ENCODE peak calls at places on chromosomes 11 and 22, in ten cellular contexts. A, N, J, Y, P, S, I, U, L and M are unnamed samples.

GRCh38 chr11:1864831-1865665 is 12.2 kb downstream of the LSP1 start:
- DNase-seq in Y (no peak), N (peak; percentile 46), L (no peak), S (no peak), P (no peak), J (no peak), I (no peak), A (no peak), U (no peak), M (no peak)

GRCh38 chr22:49588739-49589138 is 238.9 kb downstream of the BRD1 start:
- DNase-seq in I (no peak), S (no peak), A (no peak), N (peak; percentile 41), U (no peak), Y (no peak), L (no peak), P (no peak), J (no peak), M (no peak)

GRCh38 chr11:10742460-10743208 is 8.4 kb upstream of the CTR9 start:
- DNase-seq in U (no peak), I (no peak), S (no peak), N (no peak), P (no peak), A (no peak), L (peak; percentile 65), J (no peak), Y (peak; percentile 77), M (no peak)

GRCh38 chr22:47277001-47277400 is 514.6 kb downstream of the TBC1D22A start:
- DNase-seq in Y (no peak), U (no peak), S (no peak), L (no peak), I (no peak), P (no peak), N (no peak), J (no peak), A (no peak), M (no peak)

GRCh38 chr11:2884424-2884815 is 1.2 kb downstream of the CDKN1C start:
- DNase-seq in Y (peak; percentile 27), S (no peak), P (peak; percentile 68), I (peak; percentile 53), J (no peak), A (no peak), U (no peak), L (no peak), N (peak; percentile 69), M (no peak)

GRCh38 chr22:37804886-37805857 is 2.6 kb upstream of the GCAT start:
- DNase-seq in L (peak; percentile 78), Y (peak; percentile 75), S (peak; percentile 87), J (peak; percentile 85), U (peak; percentile 74), N (peak; percentile 92), I (peak; percentile 91), P (peak; percentile 83), A (peak; percentile 84), M (peak; percentile 95)

GRCh38 chr11:17978553-17979287 is 34.1 kb downstream of the SERGEF start:
- DNase-seq in I (peak; percentile 69), L (peak; percentile 58), P (peak; percentile 68), A (peak; percentile 83), J (peak; percentile 73), S (no peak), U (no peak), Y (peak; percentile 51), N (no peak), M (no peak)

GRCh38 chr22:29093501-29093921 is 20.7 kb downstream of the KREMEN1 start:
- DNase-seq in U (no peak), Y (peak; percentile 74), S (no peak), P (no peak), I (no peak), L (peak; percentile 90), N (no peak), A (no peak), J (no peak), M (no peak)

GRCh38 chr11:9817191-9817590 is 153.3 kb downstream of the SWAP70 start:
- DNase-seq in J (no peak), S (no peak), P (no peak), N (no peak), I (no peak), L (no peak), Y (no peak), U (no peak), A (no peak), M (no peak)

GRCh38 chr11:13145461-13145860 is 132.1 kb upstream of the BMAL1 start:
- DNase-seq in J (no peak), U (no peak), I (no peak), S (no peak), N (no peak), L (no peak), P (no peak), Y (no peak), A (peak; percentile 46), M (no peak)

GRCh38 chr11:73012121-73012863 is 129.8 kb downstream of the FCHSD2 start:
- DNase-seq in P (no peak), N (no peak), U (no peak), Y (no peak), A (peak; percentile 42), S (no peak), L (peak; percentile 29), I (no peak), J (no peak), M (no peak)

GRCh38 chr11:124172076-124172475 is 11.1 kb upstream of the OR10D3 start:
- DNase-seq in L (no peak), S (no peak), P (no peak), A (no peak), U (no peak), J (no peak), Y (no peak), N (no peak), I (no peak), M (no peak)

GRCh38 chr11:67422894-67423293 is 5.4 kb upstream of the RPS6KB2 start:
- DNase-seq in P (no peak), I (no peak), L (no peak), U (no peak), Y (no peak), A (peak; percentile 38), N (no peak), S (no peak), J (no peak), M (no peak)

GRCh38 chr22:44622147-44622427 is 79.9 kb upstream of the PRR5 start:
- DNase-seq in Y (no peak), A (no peak), U (no peak), I (peak; percentile 40), J (no peak), S (no peak), N (no peak), L (no peak), P (no peak), M (no peak)

GRCh38 chr11:26608507-26609146 is 36.6 kb upstream of the MUC15 start:
- DNase-seq in Y (no peak), U (no peak), I (no peak), L (no peak), N (no peak), A (no peak), S (no peak), J (no peak), P (no peak), M (no peak)

DNA sequence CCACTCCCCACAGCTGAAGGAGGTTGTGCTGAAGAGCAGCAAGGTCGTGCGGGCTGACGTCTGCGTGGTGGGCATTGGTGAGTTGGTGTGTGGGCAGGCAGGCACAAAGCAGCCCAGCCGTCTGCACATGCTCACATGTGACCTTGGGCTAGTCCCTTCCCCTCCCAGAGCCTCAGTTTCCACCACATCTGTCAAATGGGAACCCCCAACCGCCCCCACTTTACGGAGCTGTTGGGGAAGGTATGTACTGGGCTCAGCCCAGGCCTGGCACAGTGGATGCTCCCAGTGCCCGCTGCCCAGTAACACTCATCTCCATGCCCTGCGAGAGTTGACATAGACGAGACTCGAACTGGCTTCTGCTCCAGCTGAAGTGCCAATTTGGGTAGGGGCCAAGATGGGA is 5.1 kb upstream of the LZTR1 start:
- DNase-seq in N (no peak), J (no peak), I (no peak), Y (no peak), S (no peak), A (no peak), L (no peak), P (no peak), U (no peak), M (no peak)
- TF ChIP-seq CTCF in N (no peak), J (no peak), I (no peak), Y (no peak), S (no peak), A (no peak), L (no peak), P (no peak), U (no peak), M (no peak)

GRCh38 chr11:75142714-75143419 is 8.0 kb upstream of the SLCO2B1 start:
- DNase-seq in L (peak; percentile 93), A (peak; percentile 54), S (peak; percentile 76), J (no peak), I (peak; percentile 35), Y (peak; percentile 87), N (peak; percentile 88), U (peak; percentile 82), P (no peak), M (no peak)
- TF ChIP-seq CTCF in L (no peak), A (no peak), S (no peak), J (no peak), I (no peak), Y (peak; percentile 3), N (no peak), U (no peak), P (no peak), M (no peak)

DNA sequence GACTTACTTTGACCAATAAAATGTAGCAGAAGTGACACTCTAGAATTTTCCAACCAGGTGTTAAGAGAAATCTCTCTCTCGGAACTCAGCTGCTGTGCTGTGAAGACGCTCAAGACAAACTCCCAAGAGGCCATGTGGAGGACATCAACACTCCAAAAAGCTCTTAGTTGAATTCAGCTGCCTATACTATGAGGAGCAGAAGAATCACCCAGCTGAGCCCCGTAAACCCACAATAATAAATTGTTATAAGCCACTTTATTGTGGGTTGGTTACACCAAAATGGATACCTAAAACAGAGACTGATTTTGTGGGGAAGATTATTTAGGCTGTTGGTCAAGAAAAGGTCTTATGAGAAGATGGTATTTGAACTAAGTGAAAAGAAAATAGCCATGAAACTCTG is 44.1 kb upstream of the FSHB start:
- DNase-seq in U (no peak), J (no peak), N (no peak), L (no peak), P (no peak), Y (no peak), A (no peak), S (no peak), I (no peak), M (no peak)
- TF ChIP-seq CTCF in U (no peak), J (no peak), N (no peak), L (no peak), P (no peak), Y (no peak), A (no peak), S (no peak), I (no peak), M (no peak)

DNA sequence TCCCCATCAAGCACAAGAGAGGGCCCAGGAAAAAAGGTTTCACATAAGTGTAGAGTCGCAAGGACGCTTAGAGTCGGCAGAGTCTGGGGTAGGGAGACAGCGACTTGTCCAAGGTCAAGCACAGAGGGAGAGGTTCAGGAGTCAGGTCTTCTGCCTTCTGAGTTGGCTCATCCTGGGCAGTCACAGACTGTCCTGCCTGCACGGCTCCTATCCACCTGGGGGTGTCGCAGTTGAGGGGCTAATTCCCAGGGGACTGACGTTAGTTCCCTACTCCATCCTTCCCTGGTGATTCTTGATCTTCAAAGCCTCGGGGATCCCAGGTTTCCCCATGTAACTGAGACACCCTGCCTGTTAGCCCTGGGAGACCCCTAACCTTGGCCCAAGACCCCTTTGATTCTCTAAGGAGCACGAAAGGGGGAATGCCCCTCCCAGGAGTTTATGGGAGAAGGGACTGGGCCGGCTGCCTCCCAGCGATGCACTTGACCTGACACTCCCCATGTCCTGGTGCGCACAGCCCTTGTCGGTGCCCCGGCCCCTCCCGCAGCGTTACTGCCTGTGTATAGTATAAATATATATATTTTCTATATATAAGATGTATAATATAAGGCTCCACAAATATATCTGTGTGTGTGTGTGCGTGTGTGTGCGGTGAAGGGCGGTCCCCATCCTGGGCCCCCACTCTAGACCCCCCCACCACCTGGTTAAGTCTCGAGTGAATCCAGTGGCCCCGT is 14.7 kb upstream of the TAB1 start:
- DNase-seq in N (no peak), U (no peak), Y (no peak), I (peak; percentile 50), P (peak; percentile 44), A (peak; percentile 87), J (peak; percentile 72), S (no peak), L (no peak), M (no peak)
- TF ChIP-seq CTCF in N (no peak), U (no peak), Y (peak; percentile 37), I (peak; percentile 26), P (peak; percentile 37), A (peak; percentile 49), J (peak; percentile 30), S (no peak), L (peak; percentile 25), M (peak; percentile 24)